ENCODE peak calls at places on chromosomes 2 and 18, in six cellular contexts. Q, D, U, N, J and X are unnamed samples.

GRCh38 chr18:45505497-45506206 is 109.6 kb upstream of the SLC14A2 start:
- DNase-seq in U (no peak), D (no peak), N (no peak), Q (no peak), J (no peak), X (no peak)

GRCh38 chr2:1884933-1885580 is 140.7 kb upstream of the PXDN start:
- DNase-seq in D (no peak), J (peak; percentile 3), N (no peak), U (no peak), Q (no peak), X (peak; percentile 83)

GRCh38 chr2:235511187-235511661 is 17.4 kb downstream of the AGAP1 start:
- DNase-seq in U (peak; percentile 63), D (peak; percentile 77), N (peak; percentile 81), Q (peak; percentile 73), J (peak; percentile 88), X (peak; percentile 25)

GRCh38 chr2:168853471-168853870 is 36.8 kb downstream of the SPC25 start:
- DNase-seq in N (peak; percentile 7), J (no peak), Q (no peak), D (no peak), U (no peak), X (no peak)

GRCh38 chr2:150484461-150484931 is 3.0 kb downstream of the RND3 start:
- DNase-seq in D (no peak), Q (no peak), U (no peak), N (peak; percentile 51), J (peak; percentile 37), X (no peak)

GRCh38 chr2:159251296-159252173 is 35.0 kb downstream of the WDSUB1 start:
- DNase-seq in J (no peak), D (no peak), U (no peak), Q (no peak), N (no peak), X (no peak)

GRCh38 chr2:190123956-190124355 is 61.4 kb upstream of the MSTN start:
- DNase-seq in D (no peak), Q (no peak), U (no peak), N (peak; percentile 4), J (no peak), X (peak; percentile 35)

GRCh38 chr2:15142069-15142689 is 419.0 kb downstream of the NBAS start:
- DNase-seq in D (peak; percentile 17), U (no peak), N (peak; percentile 64), J (no peak), Q (no peak), X (peak; percentile 17)

GRCh38 chr2:199946196-199946595 is 9.1 kb downstream of the TYW5 start:
- DNase-seq in U (no peak), Q (no peak), N (no peak), J (no peak), D (no peak), X (no peak)

GRCh38 chr2:97900806-97901205 is 94.9 kb downstream of the TMEM131 start:
- DNase-seq in U (no peak), N (peak; percentile 40), D (no peak), J (no peak), Q (no peak), X (peak; percentile 49)

GRCh38 chr2:226273440-226273839 is 526.2 kb downstream of the IRS1 start:
- DNase-seq in D (no peak), U (no peak), N (no peak), Q (no peak), J (no peak), X (no peak)

GRCh38 chr2:226270279-226270678 is 529.3 kb downstream of the IRS1 start:
- DNase-seq in D (no peak), Q (no peak), N (no peak), J (no peak), U (no peak), X (no peak)

GRCh38 chr2:226272435-226272834 is 527.2 kb downstream of the IRS1 start:
- DNase-seq in U (no peak), J (no peak), D (no peak), Q (no peak), N (no peak), X (no peak)

DNA sequence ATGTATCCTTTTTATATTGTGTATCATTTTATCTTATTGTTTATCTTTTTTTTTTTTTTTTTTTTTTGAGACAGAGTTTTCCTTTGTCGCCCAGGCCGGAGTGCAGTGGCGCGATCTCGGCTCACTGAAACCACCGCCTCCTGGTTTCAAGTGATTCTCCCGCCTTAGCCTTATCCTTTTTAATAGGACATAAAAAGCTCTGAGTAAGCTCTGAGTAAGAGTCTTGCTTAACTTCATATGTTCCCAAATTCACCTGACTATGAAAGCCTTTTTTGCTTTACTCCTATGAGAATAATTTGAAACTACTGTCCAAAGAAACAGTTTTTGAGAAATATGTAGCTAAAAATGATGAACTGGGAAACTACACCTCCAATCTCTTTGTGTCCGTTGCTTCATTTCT is 525.5 kb downstream of the IRS1 start:
- DNase-seq in J (no peak), U (no peak), N (peak; percentile 32), D (no peak), Q (no peak), X (no peak)
- H3K27ac ChIP-seq in J (no peak overlapping the region), U (no peak overlapping the region), N (no peak overlapping the region), D (no peak overlapping the region), Q (no peak overlapping the region), X (no peak overlapping the region)

GRCh38 chr2:118121986-118122767 is 33.9 kb downstream of the INSIG2 start:
- DNase-seq in N (peak; percentile 56), J (no peak), D (no peak), Q (no peak), U (no peak), X (no peak)
- H3K4me1 ChIP-seq in N (peaks cover 41% of the 10 kb centered on the region), J (peaks cover 28% of the 10 kb centered on the region), D (peaks cover 8% of the 10 kb centered on the region), Q (peaks cover 40% of the 10 kb centered on the region), U (peaks cover 50% of the 10 kb centered on the region), X (no peaks in the 10 kb centered on the region)

DNA sequence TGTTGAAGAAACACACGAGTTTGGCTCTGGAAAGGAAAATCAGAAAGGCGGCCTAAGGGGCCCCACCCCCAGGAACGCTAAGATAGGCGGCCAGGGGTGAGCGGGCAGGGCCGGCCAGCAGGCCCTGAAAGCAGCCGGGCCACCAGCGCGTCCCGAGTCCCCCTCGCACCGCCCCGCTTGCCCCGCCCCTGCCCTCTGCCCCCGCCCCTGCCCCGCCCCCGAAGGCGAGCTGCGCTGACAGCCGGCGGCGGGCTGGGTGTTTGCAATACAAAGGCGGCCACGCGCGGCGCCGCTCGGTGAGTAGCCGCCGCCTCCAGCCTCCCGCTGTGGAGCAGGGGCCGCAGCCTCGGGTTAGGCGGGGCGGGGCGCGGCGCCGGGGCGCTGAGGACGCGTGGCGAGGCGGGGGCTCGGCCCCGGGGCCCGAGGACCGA is at the start of gene LPIN1:
- DNase-seq in U (peak; percentile 92), N (peak; percentile 78), D (peak; percentile 93), Q (peak; percentile 82), J (peak; percentile 71), X (peak; percentile 95)
- TF ChIP-seq CTCF in U (peak; percentile 23), N (no peak), D (no peak), Q (peak; percentile 15), J (no peak), X (no peak)

GRCh38 chr2:173996766-173997165 is 31.6 kb upstream of the SP3 start:
- DNase-seq in N (no peak), J (no peak), D (no peak), U (no peak), Q (no peak), X (no peak)
- H3K27ac ChIP-seq in N (no peak overlapping the region), J (no peak overlapping the region), D (peak overlapping the region; percentile 36), U (no peak overlapping the region), Q (no peak overlapping the region), X (peak overlapping the region; percentile 56)

DNA sequence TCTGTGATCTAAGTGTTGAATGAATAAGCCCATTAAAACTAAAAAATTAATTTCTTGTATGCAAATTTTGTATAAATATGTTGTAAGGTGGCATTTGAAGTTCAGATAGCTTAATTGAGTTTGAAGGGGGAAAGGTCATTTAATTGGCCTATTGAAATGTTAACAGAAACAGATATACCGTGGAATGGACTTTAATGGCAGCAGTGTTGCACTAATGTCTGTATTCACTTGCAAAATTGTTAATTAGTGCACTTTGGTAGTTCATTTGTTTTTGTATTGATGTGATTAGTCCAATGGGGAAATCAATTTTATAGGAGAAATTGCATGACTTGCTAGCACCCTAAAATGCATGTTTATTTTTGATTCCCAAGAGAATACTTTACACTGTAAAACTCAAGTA is 41.8 kb upstream of the OTX1 start:
- DNase-seq in U (no peak), N (no peak), J (no peak), D (no peak), Q (no peak), X (no peak)
- H3K4me1 ChIP-seq in U (no peaks in the 10 kb centered on the region), N (no peaks in the 10 kb centered on the region), J (no peaks in the 10 kb centered on the region), D (no peaks in the 10 kb centered on the region), Q (no peaks in the 10 kb centered on the region), X (peaks cover 27% of the 10 kb centered on the region)

GRCh38 chr2:191845248-191845715 is 1.6 kb downstream of the CAVIN2 start:
- DNase-seq in U (peak; percentile 53), N (peak; percentile 22), D (no peak), Q (no peak), J (peak; percentile 42), X (no peak)

GRCh38 chr2:191848771-191849726 is 2.2 kb upstream of the CAVIN2 start:
- DNase-seq in J (no peak), N (no peak), D (no peak), Q (no peak), U (no peak), X (no peak)

GRCh38 chr2:191847764-191848163 is 876 bp upstream of the CAVIN2 start:
- DNase-seq in D (no peak), J (peak; percentile 43), N (no peak), U (no peak), Q (no peak), X (no peak)

GRCh38 chr2:191845876-191846786 is 757 bp downstream of the CAVIN2 start:
- DNase-seq in Q (peak; percentile 54), N (peak; percentile 37), J (no peak), D (no peak), U (peak; percentile 67), X (no peak)

GRCh38 chr2:191846787-191847620 is at the start of gene CAVIN2:
- DNase-seq in N (peak; percentile 84), Q (peak; percentile 76), J (peak; percentile 100), U (peak; percentile 67), D (peak; percentile 50), X (peak; percentile 86)
- TF ChIP-seq CTCF in N (peak; percentile 13), Q (no peak), J (peak; percentile 17), U (no peak), D (no peak), X (no peak)

GRCh38 chr18:74465775-74466174 is 8.7 kb upstream of the DIPK1C start:
- DNase-seq in J (no peak), N (no peak), Q (no peak), U (no peak), D (no peak), X (no peak)
- H3K27ac ChIP-seq in J (no peak overlapping the region), N (no peak overlapping the region), Q (no peak overlapping the region), U (no peak overlapping the region), D (no peak overlapping the region), X (no peak overlapping the region)

DNA sequence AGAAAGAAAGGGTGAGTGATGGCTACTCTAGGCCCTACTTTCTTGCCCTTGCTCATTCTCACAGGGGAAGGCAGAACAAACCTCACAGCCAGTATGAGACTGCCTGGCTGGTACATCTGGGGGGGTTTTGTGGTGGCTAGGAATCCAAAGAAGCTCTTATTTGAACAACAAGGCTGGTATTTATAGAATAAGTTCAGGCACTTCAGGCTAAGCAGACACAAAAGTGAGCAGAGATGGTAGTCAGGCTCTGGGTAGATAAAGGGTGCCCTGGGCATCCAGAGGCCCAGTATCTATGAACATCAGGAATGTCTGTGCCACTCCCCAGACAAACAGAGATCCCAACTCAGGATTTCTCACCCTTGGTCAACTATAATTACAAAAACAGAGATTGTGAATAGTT is 57.2 kb upstream of the RTN4 start:
- DNase-seq in N (no peak), D (no peak), Q (no peak), J (no peak), U (no peak), X (peak; percentile 42)
- H3K4me1 ChIP-seq in N (peaks cover 1% of the 10 kb centered on the region), D (peaks cover 32% of the 10 kb centered on the region), Q (peaks cover 51% of the 10 kb centered on the region), J (peaks cover 47% of the 10 kb centered on the region), U (peaks cover 32% of the 10 kb centered on the region), X (peaks cover 44% of the 10 kb centered on the region)